ENCODE peak calls at places on chromosomes 4 and X, in four cellular contexts. X, E, C and U are unnamed samples.

GRCh38 chr4:2948895-2949781 is 14.1 kb downstream of the NOP14 start:
- DNase-seq in X (peak), C (peak), E (no peak), U (peak)

GRCh38 chr4:160836431-160836830 is 1327.4 kb downstream of the FSTL5 start:
- DNase-seq in C (no peak), X (no peak), E (no peak), U (no peak)

GRCh38 chrX:11766487-11766886 is 8.4 kb downstream of the MSL3 start:
- DNase-seq in X (no peak), E (peak), C (no peak), U (no peak)

GRCh38 chr4:23614284-23614892 is 275.5 kb downstream of the PPARGC1A start:
- DNase-seq in E (no peak), X (peak), C (no peak), U (no peak)

GRCh38 chr4:119955256-119955655 is 111.4 kb downstream of the MAD2L1 start:
- DNase-seq in E (no peak), C (no peak), X (no peak), U (no peak)

GRCh38 chr4:165631912-165632311 is 241.1 kb upstream of the TLL1 start:
- DNase-seq in X (no peak), C (no peak), E (no peak), U (no peak)

GRCh38 chr4:86508436-86508835 is 85.7 kb upstream of the PTPN13 start:
- DNase-seq in E (no peak), C (no peak), X (no peak), U (no peak)

GRCh38 chr4:113784497-113785254 is 23.1 kb upstream of the CAMK2D start:
- DNase-seq in C (no peak), E (no peak), X (no peak), U (no peak)

GRCh38 chrX:150767475-150768131 is 74.4 kb downstream of the MTMR1 start:
- DNase-seq in E (no peak), X (no peak), C (no peak), U (no peak)

GRCh38 chr4:9384126-9384525 is 21.2 kb downstream of the USP17L30 start:
- DNase-seq in X (no peak), E (no peak), C (no peak), U (no peak)

GRCh38 chr4:143381171-143382118 is 44.8 kb downstream of the GAB1 start:
- DNase-seq in C (peak), E (no peak), X (peak), U (no peak)

GRCh38 chr4:83535520-83535944 is 376 bp upstream of the GPAT3 start:
- DNase-seq in C (no peak), X (no peak), E (peak), U (no peak)

GRCh38 chrX:72258174-72258573 is 18.9 kb downstream of the RPS4X start:
- DNase-seq in C (no peak), E (no peak), X (no peak), U (no peak)

GRCh38 chrX:152806035-152806434 is 24.5 kb downstream of the CETN2 start:
- DNase-seq in X (no peak), E (no peak), C (no peak), U (no peak)

GRCh38 chrX:374566-374965 is 12.1 kb downstream of the PPP2R3B start:
- DNase-seq in X (no peak), E (no peak), C (no peak), U (no peak)

GRCh38 chrX:110561036-110561435 is 202.4 kb downstream of the RTL9 start:
- DNase-seq in X (no peak), C (no peak), E (no peak), U (no peak)

GRCh38 chrX:150779367-150779766 is 86.2 kb downstream of the MTMR1 start:
- DNase-seq in E (no peak), C (no peak), X (no peak), U (no peak)

GRCh38 chrX:38111196-38111595 is 104.8 kb downstream of the SYTL5 start:
- DNase-seq in C (no peak), X (no peak), E (no peak), U (no peak)

GRCh38 chr4:186820371-186820990 is 96.8 kb upstream of the FAT1 start:
- DNase-seq in X (no peak), C (no peak), E (no peak), U (no peak)

GRCh38 chr4:32519060-32519459 is 1798.9 kb downstream of the PCDH7 start:
- DNase-seq in X (peak), E (no peak), C (no peak), U (no peak)

GRCh38 chrX:443676-444210 is 57.0 kb upstream of the PPP2R3B start:
- DNase-seq in E (no peak), X (no peak), C (no peak), U (no peak)

DNA sequence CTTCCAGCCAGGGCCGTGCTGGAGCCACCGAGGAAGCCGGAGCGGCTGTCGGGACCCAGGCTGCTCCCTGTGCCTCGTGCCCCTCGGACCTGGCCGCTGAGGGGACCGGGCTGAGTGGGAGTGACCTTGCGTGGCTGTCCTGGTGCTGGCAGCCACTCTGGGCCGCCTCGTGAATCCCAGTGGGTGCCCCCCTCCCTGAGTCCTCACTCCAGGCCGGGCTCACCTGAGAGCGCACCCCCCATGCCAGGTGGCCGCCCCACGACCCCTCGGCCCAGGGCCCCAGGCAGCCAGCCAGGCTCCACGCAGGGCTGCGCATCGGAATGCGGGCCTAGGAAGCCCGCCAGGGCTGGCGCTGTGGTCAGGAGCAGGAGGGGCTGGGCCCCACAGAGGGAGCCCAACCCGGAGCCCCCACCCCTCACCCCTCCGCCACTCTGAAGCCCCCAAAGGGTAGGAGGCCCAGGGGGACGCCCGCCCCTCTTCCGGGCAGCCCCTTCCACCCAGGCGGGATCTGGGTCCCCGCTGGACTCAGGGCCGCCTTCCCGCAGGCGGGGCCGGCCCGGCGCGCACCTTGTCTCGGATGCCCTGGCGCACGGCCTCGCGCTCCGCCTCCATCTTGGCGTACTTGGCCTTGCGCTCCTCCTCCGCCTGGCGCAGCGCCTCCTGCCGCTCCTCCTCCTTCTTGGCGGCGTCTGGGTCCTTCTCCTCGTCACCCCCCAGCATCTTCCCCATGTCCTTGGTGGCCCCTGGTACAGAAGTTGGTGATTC is 33.9 kb downstream of the CPLX1 start:
- DNase-seq in X (no peak), E (peak), C (peak), U (no peak)
- TF ChIP-seq CTCF in X (peak), E (no peak), C (no peak), U (no peak)

DNA sequence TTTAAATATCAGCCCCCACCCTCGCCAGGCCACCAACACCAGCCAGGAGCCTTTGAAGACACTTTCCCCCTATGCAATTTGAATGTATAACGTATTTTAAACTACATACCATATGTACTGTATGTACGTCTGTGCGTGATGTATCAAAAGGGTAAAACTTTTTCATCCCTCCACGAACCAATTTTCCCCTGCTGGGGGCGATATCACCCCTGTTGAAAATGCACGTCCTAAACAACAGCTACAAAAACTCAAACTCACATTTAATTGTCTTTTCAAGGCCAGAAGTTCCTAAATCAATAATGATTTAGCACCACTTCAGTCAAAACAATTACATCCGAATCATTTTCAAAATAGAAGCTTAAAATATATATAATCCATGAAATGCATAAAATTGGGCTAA is 1.4 kb downstream of the VEGFD start:
- DNase-seq in E (no peak), X (no peak), C (no peak), U (no peak)
- TF ChIP-seq CTCF in E (no peak), X (peak), C (no peak), U (no peak)

DNA sequence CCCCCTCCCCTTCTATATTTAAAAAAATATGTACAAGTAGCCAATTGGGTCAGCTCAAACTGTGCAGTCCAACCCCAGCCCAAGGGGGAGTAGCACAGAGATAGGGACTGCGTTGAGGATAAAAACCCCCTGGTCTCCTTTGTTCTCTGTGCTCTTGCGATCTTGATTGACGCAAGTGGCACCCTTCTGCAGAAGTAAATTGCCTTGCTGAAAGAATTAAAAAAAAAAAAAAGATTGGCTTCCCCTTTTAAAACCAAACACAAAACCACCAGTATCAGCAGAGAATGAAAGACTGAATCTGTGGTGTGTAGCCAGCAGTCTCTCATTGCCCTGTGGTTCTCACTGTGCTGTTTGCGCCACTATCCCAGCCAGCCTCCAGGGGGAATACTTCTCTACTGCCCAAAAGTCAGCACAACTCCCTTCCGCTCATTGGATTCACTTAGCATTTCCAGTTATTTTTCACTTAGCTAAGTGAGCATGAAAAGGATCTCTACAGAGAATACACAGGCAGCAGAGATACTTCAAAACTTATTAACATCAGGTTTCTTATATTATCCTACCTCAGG is 29.7 kb downstream of the MANBA start:
- DNase-seq in C (no peak), E (no peak), X (no peak), U (no peak)
- TF ChIP-seq CTCF in C (no peak), E (no peak), X (peak), U (no peak)

GRCh38 chr4:183503497-183504063 is 1.3 kb upstream of the ING2 start:
- DNase-seq in E (no peak), C (no peak), X (no peak), U (no peak)

GRCh38 chr4:183505556-183506388 is 914 bp downstream of the ING2 start:
- DNase-seq in E (peak), C (peak), X (peak), U (peak)

GRCh38 chr4:183504930-183505555 is at the start of gene ING2:
- DNase-seq in E (no peak), C (no peak), X (no peak), U (peak)

GRCh38 chr4:183506389-183506735 is 1.5 kb downstream of the ING2 start:
- DNase-seq in C (no peak), E (no peak), X (no peak), U (no peak)

DNA sequence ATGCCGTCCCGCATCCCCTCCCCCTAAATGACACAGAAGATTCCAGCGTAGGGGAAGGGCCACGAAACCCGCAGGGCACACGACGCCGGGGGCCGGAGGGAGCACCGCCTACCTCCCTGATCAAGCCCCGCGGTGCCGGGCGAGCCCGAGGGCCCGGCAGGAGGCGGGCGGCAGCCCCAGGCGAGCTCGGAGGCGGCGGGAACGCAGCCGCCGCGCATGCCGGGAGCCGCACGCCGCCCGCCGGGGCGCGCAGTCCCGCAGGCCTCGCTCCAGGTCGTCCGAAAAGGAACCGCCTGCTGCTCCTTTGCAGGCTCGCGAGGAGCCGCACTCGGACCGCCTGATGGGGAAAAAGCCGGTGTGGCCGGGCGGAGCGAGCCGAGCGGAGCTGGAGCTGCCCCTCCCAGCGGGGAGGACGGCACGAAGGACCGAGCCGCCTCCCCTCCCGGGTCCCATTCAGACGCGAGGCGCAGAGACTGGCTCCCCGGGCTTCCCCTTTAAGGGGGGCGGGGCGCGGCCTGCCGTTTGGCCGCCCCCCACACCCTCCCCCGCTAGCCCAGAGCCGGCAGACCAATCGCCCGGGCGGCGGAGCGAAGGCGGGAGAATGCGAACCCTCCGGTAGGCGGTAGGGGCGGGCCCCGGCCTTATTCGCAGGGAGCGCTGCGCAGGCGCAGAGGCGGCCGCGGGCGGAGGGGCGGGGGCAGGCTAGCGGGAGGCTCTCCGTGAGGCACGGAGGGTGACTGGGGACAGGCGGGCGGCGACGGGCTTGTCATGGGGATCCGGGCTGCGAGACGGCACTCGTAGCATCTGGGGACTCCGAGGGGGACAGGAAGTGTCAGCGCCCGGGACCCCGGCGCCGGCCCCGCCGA is 561 bp upstream of the ING2 start:
- DNase-seq in X (peak), E (peak), C (peak), U (peak)
- TF ChIP-seq CTCF in X (no peak), E (no peak), C (no peak), U (peak)

DNA sequence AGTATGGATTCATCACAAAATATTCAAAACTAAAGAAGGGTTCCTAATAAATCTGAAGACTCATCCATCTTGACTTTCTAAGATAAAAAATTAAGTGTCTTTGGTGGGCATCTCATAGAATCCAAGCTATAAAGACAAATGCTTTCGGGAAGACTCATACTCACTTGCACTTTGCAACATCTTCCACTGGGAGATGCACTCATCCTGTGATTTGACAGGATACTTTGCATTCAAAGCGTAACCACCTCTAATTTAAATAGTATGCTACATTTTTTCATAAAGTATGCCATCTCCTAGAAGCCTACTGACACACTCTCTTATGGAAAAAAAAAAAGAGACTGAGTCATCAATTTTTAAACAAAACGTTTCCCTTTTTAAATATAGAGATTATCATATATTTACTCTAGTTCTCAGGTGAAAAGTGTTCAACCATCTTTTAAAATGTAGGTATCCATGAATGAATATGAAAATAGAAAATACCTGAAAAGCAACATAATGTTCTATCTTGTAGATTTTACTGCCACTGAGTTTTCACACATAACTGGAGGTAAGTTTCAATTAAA is 119.6 kb downstream of the KLHL13 start:
- DNase-seq in E (no peak), C (no peak), X (no peak), U (no peak)
- TF ChIP-seq CTCF in E (no peak), C (no peak), X (peak), U (peak)

GRCh38 chr4:95142877-95143412 is 385.2 kb downstream of the BMPR1B start:
- DNase-seq in X (no peak), E (no peak), C (no peak), U (no peak)
- TF ChIP-seq CTCF in X (no peak), E (no peak), C (no peak), U (no peak)

GRCh38 chr4:180615746-180616145 is 1627.5 kb upstream of the TENM3 start:
- DNase-seq in X (peak), C (no peak), E (no peak), U (no peak)
- TF ChIP-seq CTCF in X (peak), C (no peak), E (no peak), U (no peak)

DNA sequence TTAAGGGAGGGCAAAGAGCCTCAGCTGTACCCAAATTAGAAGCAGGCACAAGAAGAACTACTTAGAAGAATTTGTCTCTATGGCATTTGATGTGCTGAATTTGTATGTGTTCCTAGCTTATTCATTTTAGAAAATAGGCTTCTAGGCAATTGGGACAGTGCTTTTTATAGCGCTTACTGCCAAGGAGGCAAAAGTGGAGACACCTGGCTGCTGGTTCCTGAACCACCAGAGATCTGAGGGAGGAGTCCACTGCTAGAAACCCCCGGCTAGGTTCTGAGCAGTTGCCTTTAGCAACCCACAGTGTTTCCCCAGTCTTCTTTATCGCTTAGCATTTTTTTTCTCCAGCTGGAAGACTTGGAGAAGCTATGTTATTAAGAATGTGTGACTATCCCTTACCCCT is 1.3 kb upstream of the RNF150 start:
- DNase-seq in X (no peak), E (no peak), C (no peak), U (no peak)
- TF ChIP-seq CTCF in X (no peak), E (no peak), C (no peak), U (no peak)